ENCODE peak calls at places on chromosomes 6 and 20, in five cellular contexts. V is A549; K is OCI-LY7; W is foreskin keratinocyte; O is stimulated activated CD4-positive, alpha-beta T cell treated with anti-CD3 and anti-CD28 coated beads, Interleukin-2, amount 100 ng/mL, for 48 hours. I is an unnamed sample.

GRCh38 chr6:158849899-158850806 is 31.0 kb upstream of the EZR start:
- DNase-seq in W (peak), K (no peak), O (peak), V (peak), I (no peak)

GRCh38 chr6:39804666-39805065 is 12.5 kb downstream of the DAAM2 start:
- DNase-seq in W (peak), O (no peak), K (no peak), V (no peak), I (peak)

GRCh38 chr6:32139590-32139989 is 9.5 kb upstream of the FKBPL start:
- DNase-seq in K (no peak), W (no peak), O (no peak), V (no peak), I (no peak)

GRCh38 chr20:62652051-62652893 is 10.0 kb downstream of the SLCO4A1 start:
- DNase-seq in K (peak), V (peak), W (peak), O (peak), I (peak)

GRCh38 chr6:129686941-129687627 is 22.9 kb downstream of the ARHGAP18 start:
- DNase-seq in O (peak), K (peak), V (no peak), W (peak), I (peak)

GRCh38 chr6:42118162-42119001 is 24.0 kb downstream of the C6orf132 start:
- DNase-seq in V (peak), O (no peak), K (no peak), W (no peak), I (no peak)

GRCh38 chr6:52893221-52893620 is 16.3 kb downstream of the GSTA3 start:
- DNase-seq in V (no peak), O (no peak), K (no peak), W (no peak), I (no peak)

GRCh38 chr6:25006565-25007001 is 70.8 kb upstream of the RIPOR2 start:
- DNase-seq in K (peak), V (no peak), O (no peak), W (no peak), I (peak)

GRCh38 chr6:35810831-35811698 is 5.9 kb downstream of the LHFPL5 start:
- DNase-seq in O (no peak), W (peak), V (peak), K (no peak), I (peak)

GRCh38 chr6:20577280-20577679 is 43.0 kb downstream of the CDKAL1 start:
- DNase-seq in W (no peak), V (no peak), K (no peak), O (no peak), I (no peak)

GRCh38 chr6:169398342-169399105 is 144.9 kb upstream of the THBS2 start:
- DNase-seq in W (no peak), K (no peak), V (no peak), O (no peak), I (no peak)

GRCh38 chr20:3093861-3094361 is 9.4 kb upstream of the AVP start:
- DNase-seq in K (no peak), O (no peak), V (no peak), W (no peak), I (no peak)

GRCh38 chr6:140062042-140063041 is 687.9 kb upstream of the CITED2 start:
- DNase-seq in O (no peak), V (peak), K (no peak), W (peak), I (peak)

GRCh38 chr20:346033-346639 is 775 bp upstream of the NRSN2 start:
- DNase-seq in W (no peak), V (no peak), O (no peak), K (no peak), I (no peak)

GRCh38 chr6:42390228-42390934 is 61.3 kb downstream of the TRERF1 start:
- DNase-seq in K (peak), O (peak), W (no peak), V (no peak), I (no peak)

GRCh38 chr6:116433313-116433712 is 27.9 kb upstream of the CALHM6 start:
- DNase-seq in K (no peak), O (no peak), V (no peak), W (no peak), I (no peak)

GRCh38 chr6:55819811-55820210 is 55.6 kb downstream of the BMP5 start:
- DNase-seq in V (no peak), W (no peak), O (no peak), K (no peak), I (no peak)

GRCh38 chr6:51885957-51886356 is 201.5 kb downstream of the PKHD1 start:
- DNase-seq in O (no peak), W (no peak), K (no peak), V (no peak), I (no peak)

GRCh38 chr20:38833857-38834164 is 28.3 kb downstream of the PPP1R16B start:
- DNase-seq in K (peak), V (no peak), O (no peak), W (no peak), I (no peak)

GRCh38 chr6:52416629-52417151 is 3.5 kb upstream of the EFHC1 start:
- DNase-seq in V (peak), K (peak), W (peak), O (peak), I (peak)

GRCh38 chr20:58407201-58407873 is 18.3 kb downstream of the VAPB start:
- DNase-seq in W (peak), O (no peak), K (no peak), V (no peak), I (no peak)

GRCh38 chr20:49948809-49949507 is 12.8 kb downstream of the RNF114 start:
- DNase-seq in V (no peak), K (no peak), O (no peak), W (no peak), I (no peak)

GRCh38 chr6:101883398-101883975 is 490.0 kb downstream of the GRIK2 start:
- DNase-seq in O (no peak), W (no peak), K (no peak), V (no peak), I (no peak)

GRCh38 chr6:152952045-152952444 is 30.8 kb downstream of the FBXO5 start:
- DNase-seq in V (no peak), W (no peak), O (no peak), K (no peak), I (no peak)

GRCh38 chr6:14865609-14866100 is 380.2 kb upstream of the JARID2 start:
- DNase-seq in V (no peak), W (no peak), O (no peak), K (peak), I (no peak)

GRCh38 chr6:51927450-51927849 is 160.0 kb downstream of the PKHD1 start:
- DNase-seq in W (no peak), O (no peak), V (no peak), K (no peak), I (no peak)

GRCh38 chr20:63759377-63759901 is 19.9 kb downstream of the SLC2A4RG start:
- DNase-seq in K (no peak), O (no peak), V (no peak), W (no peak), I (no peak)

GRCh38 chr20:24935140-24935539 is 13.9 kb upstream of the CST7 start:
- DNase-seq in K (no peak), V (no peak), O (no peak), W (no peak), I (no peak)

GRCh38 chr20:53171065-53171464 is 198.9 kb downstream of the TSHZ2 start:
- DNase-seq in W (no peak), V (no peak), O (no peak), K (no peak), I (no peak)

GRCh38 chr20:8744228-8744844 is 324.6 kb upstream of the PLCB4 start:
- DNase-seq in W (no peak), K (no peak), O (no peak), V (no peak), I (no peak)